ENCODE peak calls at places on chromosomes 12 and 14, in seven cellular contexts. One of them, this sample, is unnamed.

GRCh38 chr12:64890873-64891468 is 66.5 kb downstream of the TBC1D30 start:
- DNase-seq in fibroblast of the conjunctiva: peak
- DNase-seq in germinal center: peak
- DNase-seq in non-pigmented ciliary epithelial cell: no peak
- DNase-seq in pons: peak
- DNase-seq in stimulated activated effector memory CD8-positive, alpha-beta T cell treated with anti-CD3 and anti-CD28 coated beads, Interleukin-12 subunit alpha, Interleukin-12 subunit beta, amount 100 ng/mL, for 72 hours: no peak
- DNase-seq in stimulated activated CD8-positive, alpha-beta memory T cell treated with anti-CD3 and anti-CD28 coated beads, Interleukin-15, amount 100 ng/mL, for 1 hour: no peak
- DNase-seq in this sample: no peak

GRCh38 chr12:95733156-95733825 is 57.3 kb downstream of the NTN4 start:
- DNase-seq in non-pigmented ciliary epithelial cell: no peak
- DNase-seq in stimulated activated CD8-positive, alpha-beta memory T cell treated with anti-CD3 and anti-CD28 coated beads, Interleukin-15, amount 100 ng/mL, for 1 hour: no peak
- DNase-seq in germinal center: no peak
- DNase-seq in stimulated activated effector memory CD8-positive, alpha-beta T cell treated with anti-CD3 and anti-CD28 coated beads, Interleukin-12 subunit alpha, Interleukin-12 subunit beta, amount 100 ng/mL, for 72 hours: no peak
- DNase-seq in pons: no peak
- DNase-seq in fibroblast of the conjunctiva: no peak
- DNase-seq in this sample: peak

GRCh38 chr12:106758349-106758951 is 16.0 kb upstream of the RIC8B start:
- DNase-seq in germinal center: no peak
- DNase-seq in fibroblast of the conjunctiva: no peak
- DNase-seq in stimulated activated CD8-positive, alpha-beta memory T cell treated with anti-CD3 and anti-CD28 coated beads, Interleukin-15, amount 100 ng/mL, for 1 hour: no peak
- DNase-seq in non-pigmented ciliary epithelial cell: no peak
- DNase-seq in stimulated activated effector memory CD8-positive, alpha-beta T cell treated with anti-CD3 and anti-CD28 coated beads, Interleukin-12 subunit alpha, Interleukin-12 subunit beta, amount 100 ng/mL, for 72 hours: no peak
- DNase-seq in pons: no peak
- DNase-seq in this sample: no peak

GRCh38 chr14:24013654-24014514 is 25.2 kb downstream of the DHRS4L2 start:
- DNase-seq in stimulated activated CD8-positive, alpha-beta memory T cell treated with anti-CD3 and anti-CD28 coated beads, Interleukin-15, amount 100 ng/mL, for 1 hour: no peak
- DNase-seq in pons: peak
- DNase-seq in non-pigmented ciliary epithelial cell: peak
- DNase-seq in fibroblast of the conjunctiva: peak
- DNase-seq in stimulated activated effector memory CD8-positive, alpha-beta T cell treated with anti-CD3 and anti-CD28 coated beads, Interleukin-12 subunit alpha, Interleukin-12 subunit beta, amount 100 ng/mL, for 72 hours: peak
- DNase-seq in germinal center: peak
- DNase-seq in this sample: peak

GRCh38 chr12:62640910-62641448 is 174.4 kb downstream of the MON2 start:
- DNase-seq in germinal center: no peak
- DNase-seq in non-pigmented ciliary epithelial cell: no peak
- DNase-seq in fibroblast of the conjunctiva: no peak
- DNase-seq in stimulated activated effector memory CD8-positive, alpha-beta T cell treated with anti-CD3 and anti-CD28 coated beads, Interleukin-12 subunit alpha, Interleukin-12 subunit beta, amount 100 ng/mL, for 72 hours: peak
- DNase-seq in stimulated activated CD8-positive, alpha-beta memory T cell treated with anti-CD3 and anti-CD28 coated beads, Interleukin-15, amount 100 ng/mL, for 1 hour: no peak
- DNase-seq in pons: no peak
- DNase-seq in this sample: no peak

GRCh38 chr14:55713496-55713895 is 133.5 kb downstream of the KTN1 start:
- DNase-seq in stimulated activated CD8-positive, alpha-beta memory T cell treated with anti-CD3 and anti-CD28 coated beads, Interleukin-15, amount 100 ng/mL, for 1 hour: no peak
- DNase-seq in stimulated activated effector memory CD8-positive, alpha-beta T cell treated with anti-CD3 and anti-CD28 coated beads, Interleukin-12 subunit alpha, Interleukin-12 subunit beta, amount 100 ng/mL, for 72 hours: no peak
- DNase-seq in non-pigmented ciliary epithelial cell: no peak
- DNase-seq in fibroblast of the conjunctiva: no peak
- DNase-seq in germinal center: no peak
- DNase-seq in pons: no peak
- DNase-seq in this sample: no peak

GRCh38 chr14:67643671-67644070 is 24.0 kb downstream of the ARG2 start:
- DNase-seq in stimulated activated CD8-positive, alpha-beta memory T cell treated with anti-CD3 and anti-CD28 coated beads, Interleukin-15, amount 100 ng/mL, for 1 hour: no peak
- DNase-seq in pons: no peak
- DNase-seq in non-pigmented ciliary epithelial cell: no peak
- DNase-seq in germinal center: no peak
- DNase-seq in fibroblast of the conjunctiva: no peak
- DNase-seq in stimulated activated effector memory CD8-positive, alpha-beta T cell treated with anti-CD3 and anti-CD28 coated beads, Interleukin-12 subunit alpha, Interleukin-12 subunit beta, amount 100 ng/mL, for 72 hours: no peak
- DNase-seq in this sample: no peak

GRCh38 chr14:60508707-60509437 is at the start of gene SIX6:
- DNase-seq in stimulated activated CD8-positive, alpha-beta memory T cell treated with anti-CD3 and anti-CD28 coated beads, Interleukin-15, amount 100 ng/mL, for 1 hour: no peak
- DNase-seq in germinal center: no peak
- DNase-seq in fibroblast of the conjunctiva: no peak
- DNase-seq in non-pigmented ciliary epithelial cell: no peak
- DNase-seq in pons: no peak
- DNase-seq in stimulated activated effector memory CD8-positive, alpha-beta T cell treated with anti-CD3 and anti-CD28 coated beads, Interleukin-12 subunit alpha, Interleukin-12 subunit beta, amount 100 ng/mL, for 72 hours: no peak
- DNase-seq in this sample: no peak

GRCh38 chr14:67526676-67527459 is 6.2 kb upstream of the PLEKHH1 start:
- DNase-seq in stimulated activated CD8-positive, alpha-beta memory T cell treated with anti-CD3 and anti-CD28 coated beads, Interleukin-15, amount 100 ng/mL, for 1 hour: no peak
- DNase-seq in non-pigmented ciliary epithelial cell: peak
- DNase-seq in pons: peak
- DNase-seq in stimulated activated effector memory CD8-positive, alpha-beta T cell treated with anti-CD3 and anti-CD28 coated beads, Interleukin-12 subunit alpha, Interleukin-12 subunit beta, amount 100 ng/mL, for 72 hours: peak
- DNase-seq in germinal center: peak
- DNase-seq in fibroblast of the conjunctiva: peak
- DNase-seq in this sample: no peak

GRCh38 chr12:92062539-92063493 is 82.8 kb downstream of the BTG1 start:
- DNase-seq in non-pigmented ciliary epithelial cell: no peak
- DNase-seq in stimulated activated effector memory CD8-positive, alpha-beta T cell treated with anti-CD3 and anti-CD28 coated beads, Interleukin-12 subunit alpha, Interleukin-12 subunit beta, amount 100 ng/mL, for 72 hours: no peak
- DNase-seq in fibroblast of the conjunctiva: no peak
- DNase-seq in stimulated activated CD8-positive, alpha-beta memory T cell treated with anti-CD3 and anti-CD28 coated beads, Interleukin-15, amount 100 ng/mL, for 1 hour: no peak
- DNase-seq in germinal center: no peak
- DNase-seq in pons: no peak
- DNase-seq in this sample: no peak

GRCh38 chr12:90909069-90909676 is 45.8 kb downstream of the CCER1 start:
- DNase-seq in stimulated activated effector memory CD8-positive, alpha-beta T cell treated with anti-CD3 and anti-CD28 coated beads, Interleukin-12 subunit alpha, Interleukin-12 subunit beta, amount 100 ng/mL, for 72 hours: no peak
- DNase-seq in germinal center: no peak
- DNase-seq in fibroblast of the conjunctiva: peak
- DNase-seq in non-pigmented ciliary epithelial cell: no peak
- DNase-seq in pons: peak
- DNase-seq in stimulated activated CD8-positive, alpha-beta memory T cell treated with anti-CD3 and anti-CD28 coated beads, Interleukin-15, amount 100 ng/mL, for 1 hour: no peak
- DNase-seq in this sample: no peak

GRCh38 chr14:26444745-26445144 is 153.1 kb downstream of the NOVA1 start:
- DNase-seq in pons: no peak
- DNase-seq in fibroblast of the conjunctiva: no peak
- DNase-seq in stimulated activated CD8-positive, alpha-beta memory T cell treated with anti-CD3 and anti-CD28 coated beads, Interleukin-15, amount 100 ng/mL, for 1 hour: no peak
- DNase-seq in stimulated activated effector memory CD8-positive, alpha-beta T cell treated with anti-CD3 and anti-CD28 coated beads, Interleukin-12 subunit alpha, Interleukin-12 subunit beta, amount 100 ng/mL, for 72 hours: no peak
- DNase-seq in non-pigmented ciliary epithelial cell: no peak
- DNase-seq in germinal center: no peak
- DNase-seq in this sample: no peak

GRCh38 chr12:132474237-132474741 is 15.7 kb upstream of the FBRSL1 start:
- DNase-seq in germinal center: no peak
- DNase-seq in fibroblast of the conjunctiva: no peak
- DNase-seq in stimulated activated CD8-positive, alpha-beta memory T cell treated with anti-CD3 and anti-CD28 coated beads, Interleukin-15, amount 100 ng/mL, for 1 hour: no peak
- DNase-seq in non-pigmented ciliary epithelial cell: no peak
- DNase-seq in stimulated activated effector memory CD8-positive, alpha-beta T cell treated with anti-CD3 and anti-CD28 coated beads, Interleukin-12 subunit alpha, Interleukin-12 subunit beta, amount 100 ng/mL, for 72 hours: peak
- DNase-seq in pons: no peak
- DNase-seq in this sample: no peak

GRCh38 chr12:4978737-4979136 is 64.9 kb upstream of the KCNA5 start:
- DNase-seq in stimulated activated CD8-positive, alpha-beta memory T cell treated with anti-CD3 and anti-CD28 coated beads, Interleukin-15, amount 100 ng/mL, for 1 hour: no peak
- DNase-seq in germinal center: no peak
- DNase-seq in fibroblast of the conjunctiva: no peak
- DNase-seq in stimulated activated effector memory CD8-positive, alpha-beta T cell treated with anti-CD3 and anti-CD28 coated beads, Interleukin-12 subunit alpha, Interleukin-12 subunit beta, amount 100 ng/mL, for 72 hours: no peak
- DNase-seq in non-pigmented ciliary epithelial cell: no peak
- DNase-seq in pons: no peak
- DNase-seq in this sample: no peak

GRCh38 chr14:55416866-55417265 is 5.2 kb upstream of the ATG14 start:
- DNase-seq in non-pigmented ciliary epithelial cell: no peak
- DNase-seq in germinal center: no peak
- DNase-seq in pons: peak
- DNase-seq in stimulated activated effector memory CD8-positive, alpha-beta T cell treated with anti-CD3 and anti-CD28 coated beads, Interleukin-12 subunit alpha, Interleukin-12 subunit beta, amount 100 ng/mL, for 72 hours: no peak
- DNase-seq in fibroblast of the conjunctiva: no peak
- DNase-seq in stimulated activated CD8-positive, alpha-beta memory T cell treated with anti-CD3 and anti-CD28 coated beads, Interleukin-15, amount 100 ng/mL, for 1 hour: no peak
- DNase-seq in this sample: no peak